ENCODE peak calls at places on chromosome 12, in four cellular contexts. E is thoracic aorta, P is AG04450, B is NB4. G is an unnamed sample.

GRCh38 chr12:77392467-77392866 is 327.1 kb upstream of the E2F7 start:
- DNase-seq in B (no peak), E (no peak), P (no peak), G (no peak)

GRCh38 chr12:45050751-45051489 is at the start of gene DBX2:
- DNase-seq in P (no peak), B (no peak), E (no peak), G (peak; percentile 73)

GRCh38 chr12:15629108-15629507 is 160.1 kb downstream of the EPS8 start:
- DNase-seq in P (peak; percentile 81), E (peak; percentile 53), B (peak; percentile 22), G (peak; percentile 36)

GRCh38 chr12:7039403-7039802 is 21.1 kb upstream of the C1S start:
- DNase-seq in E (no peak), P (no peak), B (no peak), G (no peak)

GRCh38 chr12:31369712-31370521 is 44.0 kb upstream of the SINHCAF start:
- DNase-seq in E (no peak), B (no peak), P (no peak), G (peak; percentile 32)

GRCh38 chr12:46177842-46178608 is 90.8 kb downstream of the SLC38A1 start:
- DNase-seq in E (no peak), B (no peak), P (no peak), G (no peak)

GRCh38 chr12:104602426-104602825 is 145.7 kb downstream of the CHST11 start:
- DNase-seq in E (no peak), B (peak; percentile 35), P (no peak), G (no peak)

GRCh38 chr12:100376166-100376565 is 19.3 kb downstream of the SLC17A8 start:
- DNase-seq in P (no peak), B (no peak), E (no peak), G (no peak)

GRCh38 chr12:125314051-125314882 is 249.0 kb downstream of the AACS start:
- DNase-seq in B (no peak), E (no peak), P (no peak), G (no peak)

GRCh38 chr12:24950231-24950834 is 1.4 kb upstream of the BCAT1 start:
- DNase-seq in P (no peak), B (no peak), E (no peak), G (no peak)

GRCh38 chr12:1741154-1741949 is 50.5 kb downstream of the ADIPOR2 start:
- DNase-seq in B (peak; percentile 17), E (no peak), P (no peak), G (no peak)

GRCh38 chr12:100913872-100914600 is 119.5 kb downstream of the ANO4 start:
- DNase-seq in E (no peak), B (no peak), P (no peak), G (no peak)

GRCh38 chr12:31605531-31605930 is 14.6 kb upstream of the DENND5B start:
- DNase-seq in P (no peak), B (no peak), E (no peak), G (no peak)

GRCh38 chr12:14239935-14240872 is 125.3 kb upstream of the ATF7IP start:
- DNase-seq in B (peak; percentile 35), P (no peak), E (no peak), G (peak; percentile 82)

GRCh38 chr12:122023339-122024131 is 1.9 kb downstream of the BCL7A start:
- DNase-seq in B (no peak), E (peak; percentile 21), P (peak; percentile 11), G (peak; percentile 52)

GRCh38 chr12:116126610-116127009 is 150.9 kb downstream of the MED13L start:
- DNase-seq in P (no peak), B (no peak), E (no peak), G (no peak)

GRCh38 chr12:31590730-31591307 is at the start of gene DENND5B:
- DNase-seq in B (peak; percentile 80), P (no peak), E (no peak), G (peak; percentile 62)

GRCh38 chr12:95218164-95218851 is 701 bp downstream of the VEZT start:
- DNase-seq in P (no peak), B (peak; percentile 75), E (no peak), G (peak; percentile 73)

GRCh38 chr12:116321913-116322312 is 44.4 kb upstream of the MED13L start:
- DNase-seq in P (no peak), B (no peak), E (no peak), G (no peak)

GRCh38 chr12:49824886-49825285 is 3.3 kb downstream of the NCKAP5L start:
- DNase-seq in P (no peak), E (no peak), B (peak; percentile 89), G (no peak)

GRCh38 chr12:49296034-49296835 is 1.3 kb downstream of the PRPH start:
- DNase-seq in P (no peak), B (peak; percentile 43), E (no peak), G (no peak)

GRCh38 chr12:104057771-104058197 is 6.5 kb upstream of the HCFC2 start:
- DNase-seq in E (no peak), B (peak; percentile 45), P (no peak), G (peak; percentile 50)

GRCh38 chr12:37545759-37546158 is 770.8 kb upstream of the ALG10B start:
- DNase-seq in P (no peak), B (no peak), E (no peak), G (no peak)

GRCh38 chr12:9256758-9257405 is 48.7 kb upstream of the PZP start:
- DNase-seq in B (no peak), E (no peak), P (no peak), G (no peak)

DNA sequence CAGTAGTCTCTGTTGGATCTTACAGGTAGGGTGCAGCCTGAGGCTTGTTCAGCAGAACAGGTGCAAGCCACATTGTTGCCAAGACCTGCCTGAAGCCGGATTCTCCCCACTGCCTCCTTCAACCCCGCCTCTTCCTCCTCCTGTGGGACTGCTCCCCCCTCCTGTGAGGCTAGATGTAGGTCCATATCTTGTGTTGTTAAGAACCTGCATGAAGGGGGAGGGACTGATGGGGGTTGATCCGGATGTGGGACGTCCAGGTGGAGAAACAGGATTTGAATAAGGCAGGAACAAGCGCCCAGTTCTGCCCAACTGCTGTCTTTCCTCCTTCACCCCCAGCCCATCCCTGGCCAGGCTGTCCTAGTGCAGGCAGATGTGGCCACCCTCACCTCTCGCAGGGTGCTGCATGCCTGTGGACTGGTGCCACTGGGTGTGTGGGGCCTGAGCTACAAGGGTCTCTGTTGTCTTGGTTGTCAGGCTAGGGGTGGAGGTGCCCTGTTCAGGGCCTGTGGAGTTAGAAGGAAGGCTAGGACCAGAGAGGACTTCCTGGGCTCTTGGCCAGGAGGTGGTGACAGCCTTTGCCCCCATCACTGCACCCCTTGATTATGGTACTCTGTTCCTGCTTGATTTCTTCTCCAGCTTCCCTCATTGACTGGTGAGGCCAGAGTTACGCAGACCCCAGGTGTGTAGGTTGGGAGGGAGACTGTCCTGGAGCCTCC is 1.4 kb downstream of the NR4A1 start:
- DNase-seq in P (no peak), B (no peak), E (no peak), G (no peak)
- H3K4me3 ChIP-seq in P (peak overlapping the region; percentile 79), B (no peak overlapping the region), E (peak overlapping the region; percentile 90), G (no peak overlapping the region)

GRCh38 chr12:71849109-71849851 is 9.7 kb downstream of the TBC1D15 start:
- DNase-seq in P (no peak), E (no peak), B (no peak), G (peak; percentile 34)

GRCh38 chr12:71848212-71848611 is 8.7 kb downstream of the TBC1D15 start:
- DNase-seq in E (no peak), B (no peak), P (no peak), G (no peak)

GRCh38 chr12:71846322-71846940 is 6.9 kb downstream of the TBC1D15 start:
- DNase-seq in E (no peak), B (peak; percentile 56), P (no peak), G (peak; percentile 71)
- H3K4me3 ChIP-seq in E (no peak overlapping the region), B (no peak overlapping the region), P (no peak overlapping the region), G (no peak overlapping the region)

DNA sequence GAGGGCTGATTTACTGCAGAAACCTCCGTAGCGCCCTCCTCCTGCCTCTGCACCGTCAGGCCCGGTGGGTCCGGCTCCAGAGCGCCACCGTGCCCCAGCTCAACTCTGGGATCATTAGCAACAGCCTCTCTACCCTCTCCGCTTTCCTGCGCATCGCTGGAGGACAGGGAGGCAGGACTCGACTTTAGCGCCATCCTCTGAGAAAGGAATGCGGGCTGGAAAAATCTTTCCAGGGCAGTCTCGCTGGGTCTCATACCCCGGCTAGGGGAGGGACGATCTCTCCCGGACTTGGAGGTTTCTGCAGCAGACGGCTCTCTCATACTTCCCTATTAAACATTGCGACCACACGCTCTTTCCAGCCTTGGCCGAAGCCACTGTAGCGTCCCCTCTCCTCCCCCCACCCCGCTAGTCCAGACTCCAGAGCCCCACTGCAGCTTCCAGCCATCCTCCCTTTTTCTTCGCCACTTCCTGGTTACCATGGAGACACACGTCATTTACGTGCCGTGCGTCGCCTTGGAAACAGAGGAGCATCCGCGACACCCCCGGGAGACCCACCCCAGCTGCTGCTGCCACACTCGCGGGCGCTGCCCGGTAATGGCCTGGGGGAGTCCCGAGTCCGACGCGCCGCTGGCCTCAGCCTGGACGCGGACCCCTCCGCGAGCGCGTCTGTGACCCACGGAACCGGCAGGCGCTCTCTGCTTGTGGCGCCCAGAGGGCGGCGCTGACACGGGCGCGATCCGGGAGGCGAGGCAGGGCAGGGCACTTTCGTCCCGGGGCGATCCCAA is at the start of gene CCDC184:
- DNase-seq in E (peak; percentile 32), B (peak; percentile 26), P (no peak), G (peak; percentile 90)
- H3K4me3 ChIP-seq in E (peak within 1 kb of the TSS; percentile 96), B (no peak within 1 kb of the TSS), P (peak within 1 kb of the TSS; percentile 76), G (peak within 1 kb of the TSS; percentile 67)

DNA sequence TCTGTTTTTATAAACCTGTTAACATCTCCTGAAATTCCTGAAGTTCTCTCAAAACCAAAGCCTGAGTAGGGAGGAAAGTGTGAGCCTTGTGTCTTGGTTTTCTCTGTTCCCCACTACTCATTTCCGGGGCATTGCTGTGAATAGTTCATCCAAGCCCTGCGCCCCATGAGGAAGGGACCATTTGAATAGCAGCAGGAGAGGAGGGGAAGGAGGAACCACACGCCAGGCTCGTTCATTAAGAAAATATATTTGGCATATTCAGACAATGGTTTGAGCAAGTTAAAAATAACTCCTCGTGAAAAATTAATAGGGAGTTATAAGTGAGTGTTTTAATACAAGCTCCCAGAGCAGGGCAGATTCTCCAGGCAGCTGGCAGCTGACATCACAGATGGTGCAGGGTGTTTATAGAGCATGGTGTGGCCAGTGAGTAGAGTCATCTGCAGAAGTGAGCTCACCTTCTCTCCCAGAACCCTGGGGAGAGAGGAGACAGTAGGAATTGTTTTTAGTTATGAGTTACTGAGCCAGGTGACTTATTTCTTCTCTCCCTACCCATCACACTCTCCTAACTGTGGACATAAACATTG is 29.5 kb upstream of the CISTR start:
- DNase-seq in B (no peak), E (no peak), P (no peak), G (peak; percentile 58)
- H3K4me3 ChIP-seq in B (no peak overlapping the region), E (no peak overlapping the region), P (no peak overlapping the region), G (no peak overlapping the region)

GRCh38 chr12:47818007-47818376 is 1.7 kb downstream of the HDAC7 start:
- DNase-seq in P (no peak), E (no peak), B (no peak), G (no peak)
- H3K4me3 ChIP-seq in P (peak overlapping the region; percentile 91), E (peak overlapping the region; percentile 90), B (peak overlapping the region; percentile 10), G (peak overlapping the region; percentile 70)

GRCh38 chr12:57620245-57620935 is 9.2 kb downstream of the ARHGEF25 start:
- DNase-seq in E (no peak), P (no peak), B (no peak), G (no peak)
- H3K4me3 ChIP-seq in E (no peak overlapping the region), P (no peak overlapping the region), B (no peak overlapping the region), G (no peak overlapping the region)

G was measured in A673.